ENCODE peak calls at places on chromosomes 5 and 9, in eight cellular contexts. D, T, J, N, L, P, G and A are unnamed samples.

GRCh38 chr5:175344331-175345200 is 99.4 kb downstream of the DRD1 start:
- DNase-seq in P (no peak), T (no peak), G (no peak), N (peak; percentile 8), L (no peak), J (no peak), D (no peak), A (peak; percentile 3)

GRCh38 chr5:134902071-134902801 is 2.7 kb upstream of the PCBD2 start:
- DNase-seq in T (peak; percentile 40), P (no peak), N (no peak), J (no peak), G (peak; percentile 23), L (no peak), D (no peak), A (peak; percentile 52)

GRCh38 chr9:125361837-125362531 is 100.4 kb downstream of the GAPVD1 start:
- DNase-seq in D (no peak), N (peak; percentile 47), P (no peak), G (peak; percentile 39), T (peak; percentile 27), L (no peak), J (no peak), A (peak; percentile 36)

GRCh38 chr5:76607353-76607871 is 15.8 kb downstream of the F2RL2 start:
- DNase-seq in D (no peak), P (no peak), L (no peak), J (peak; percentile 53), N (peak; percentile 58), T (no peak), G (peak; percentile 60), A (peak; percentile 38)

GRCh38 chr9:91378695-91379127 is 17.0 kb upstream of the AUH start:
- DNase-seq in G (peak; percentile 66), D (no peak), J (peak; percentile 64), N (peak; percentile 73), T (no peak), L (no peak), P (no peak), A (peak; percentile 53)

GRCh38 chr5:88964831-88965230 is 81.8 kb upstream of the MEF2C start:
- DNase-seq in N (no peak), T (no peak), J (no peak), D (no peak), P (no peak), L (no peak), G (no peak), A (no peak)

GRCh38 chr9:124214596-124215550 is 42.9 kb upstream of the NEK6 start:
- DNase-seq in J (no peak), P (no peak), D (no peak), T (no peak), N (no peak), L (no peak), G (no peak), A (no peak)

GRCh38 chr5:62143268-62144229 is 162.5 kb upstream of the KIF2A start:
- DNase-seq in D (no peak), G (peak; percentile 41), P (peak; percentile 14), J (peak; percentile 76), L (peak; percentile 22), N (peak; percentile 57), T (no peak), A (peak; percentile 60)

GRCh38 chr5:142319560-142320426 is 5.0 kb downstream of the SPRY4 start:
- DNase-seq in D (no peak), J (peak; percentile 58), N (no peak), L (no peak), G (peak; percentile 41), T (no peak), P (no peak), A (no peak)

GRCh38 chr5:60382761-60383160 is 317.2 kb downstream of the DEPDC1B start:
- DNase-seq in J (peak; percentile 69), D (no peak), L (no peak), P (peak; percentile 14), T (peak; percentile 62), G (peak; percentile 60), N (peak; percentile 52), A (peak; percentile 55)

GRCh38 chr5:177427211-177427822 is 841 bp downstream of the GRK6 start:
- DNase-seq in D (no peak), J (peak; percentile 22), G (no peak), L (peak; percentile 58), N (no peak), P (no peak), T (no peak), A (peak; percentile 44)

GRCh38 chr5:135033866-135034185 is 202 bp downstream of the PITX1 start:
- DNase-seq in T (no peak), N (no peak), D (no peak), P (no peak), G (peak; percentile 12), L (no peak), J (no peak), A (peak; percentile 62)

GRCh38 chr5:108421713-108422112 is 39.8 kb upstream of the FBXL17 start:
- DNase-seq in N (no peak), D (no peak), J (no peak), G (peak; percentile 21), T (no peak), P (no peak), L (no peak), A (no peak)